ENCODE peak calls at places on chromosomes 13 and 19, in nine cellular contexts. O is tibial nerve, W is upper lobe of right lung, N is HCT116, L is mucosa of descending colon, H is BE2C, S is PC-9, Z is psoas muscle, P is left lung. M is an unnamed sample.

GRCh38 chr13:40910324-40911050 is 108.6 kb downstream of the ELF1 start:
- DNase-seq in O (no peak), W (no peak), N (no peak), L (no peak), H (no peak), S (no peak), Z (no peak), P (no peak), M (no peak)

GRCh38 chr13:42990147-42990990 is 1.7 kb downstream of the EPSTI1 start:
- DNase-seq in O (no peak), W (no peak), N (no peak), L (no peak), H (no peak), S (no peak), Z (no peak), P (no peak), M (no peak)

GRCh38 chr13:83024955-83025594 is 857.2 kb downstream of the SLITRK1 start:
- DNase-seq in O (no peak), W (no peak), N (no peak), L (no peak), H (peak), S (no peak), Z (no peak), P (peak), M (peak)

GRCh38 chr19:45568732-45569131 is 15.9 kb downstream of the OPA3 start:
- DNase-seq in O (no peak), W (no peak), N (peak), L (no peak), H (no peak), S (peak), Z (no peak), P (peak), M (no peak)

GRCh38 chr19:53977991-53978731 is 13.3 kb upstream of the CACNG6 start:
- DNase-seq in O (peak), W (no peak), N (peak), L (no peak), H (no peak), S (no peak), Z (peak), P (no peak), M (peak)

GRCh38 chr13:46359731-46360130 is 27.3 kb downstream of the RUBCNL start:
- DNase-seq in O (no peak), W (no peak), N (no peak), L (no peak), H (no peak), S (no peak), Z (no peak), P (no peak), M (peak)

GRCh38 chr13:46348976-46349375 is 38.1 kb downstream of the RUBCNL start:
- DNase-seq in O (no peak), W (no peak), N (no peak), L (no peak), H (no peak), S (no peak), Z (no peak), P (no peak), M (no peak)

GRCh38 chr13:97889803-97890202 is 63.7 kb upstream of the IPO5 start:
- DNase-seq in O (peak), W (no peak), N (no peak), L (no peak), H (no peak), S (no peak), Z (peak), P (no peak), M (no peak)

GRCh38 chr19:2306971-2307370 is 983 bp downstream of the LINGO3 start:
- DNase-seq in O (no peak), W (no peak), N (no peak), L (no peak), H (peak), S (no peak), Z (no peak), P (no peak), M (no peak)

GRCh38 chr19:42111811-42112210 is 20.4 kb downstream of the POU2F2 start:
- DNase-seq in O (no peak), W (no peak), N (no peak), L (no peak), H (no peak), S (no peak), Z (no peak), P (no peak), M (no peak)

GRCh38 chr19:41928221-41928683 is at the start of gene ERFL:
- DNase-seq in O (no peak), W (no peak), N (no peak), L (peak), H (no peak), S (no peak), Z (no peak), P (no peak), M (no peak)

GRCh38 chr19:40933025-40933424 is 51.0 kb upstream of the CYP2A7 start:
- DNase-seq in O (no peak), W (no peak), N (no peak), L (no peak), H (no peak), S (peak), Z (no peak), P (no peak), M (no peak)

GRCh38 chr19:38389957-38390924 is 1.7 kb downstream of the SPRED3 start:
- DNase-seq in O (no peak), W (no peak), N (no peak), L (no peak), H (no peak), S (no peak), Z (no peak), P (peak), M (no peak)

GRCh38 chr19:18304194-18304495 is 18.7 kb downstream of the LSM4 start:
- DNase-seq in O (no peak), W (no peak), N (no peak), L (peak), H (no peak), S (no peak), Z (peak), P (no peak), M (no peak)

GRCh38 chr19:1399079-1399478 is 2.3 kb downstream of the GAMT start:
- DNase-seq in O (no peak), W (no peak), N (no peak), L (no peak), H (no peak), S (no peak), Z (no peak), P (no peak), M (no peak)

GRCh38 chr19:32692727-32693061 is 1.1 kb downstream of the NUDT19 start:
- DNase-seq in O (no peak), W (no peak), N (no peak), L (no peak), H (no peak), S (no peak), Z (no peak), P (no peak), M (no peak)

GRCh38 chr13:110330491-110331001 is 23.5 kb downstream of the COL4A2 start:
- DNase-seq in O (no peak), W (no peak), N (no peak), L (no peak), H (no peak), S (no peak), Z (no peak), P (no peak), M (no peak)

GRCh38 chr19:14096272-14096992 is 5.9 kb upstream of the SAMD1 start:
- DNase-seq in O (no peak), W (no peak), N (no peak), L (no peak), H (no peak), S (no peak), Z (no peak), P (no peak), M (no peak)

DNA sequence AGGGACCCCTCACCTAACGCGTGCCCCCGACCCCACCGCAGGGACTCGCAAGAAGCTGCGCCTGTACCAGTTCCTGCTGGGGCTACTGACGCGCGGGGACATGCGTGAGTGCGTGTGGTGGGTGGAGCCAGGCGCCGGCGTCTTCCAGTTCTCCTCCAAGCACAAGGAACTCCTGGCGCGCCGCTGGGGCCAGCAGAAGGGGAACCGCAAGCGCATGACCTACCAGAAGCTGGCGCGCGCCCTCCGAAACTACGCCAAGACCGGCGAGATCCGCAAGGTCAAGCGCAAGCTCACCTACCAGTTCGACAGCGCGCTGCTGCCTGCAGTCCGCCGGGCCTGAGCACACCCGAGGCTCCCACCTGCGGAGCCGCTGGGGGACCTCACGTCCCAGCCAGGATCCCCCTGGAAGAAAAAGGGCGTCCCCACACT is 4.7 kb upstream of the MYBPC2 start:
- DNase-seq in O (peak), W (peak), N (no peak), L (peak), H (no peak), S (no peak), Z (peak), P (peak), M (no peak)
- H3K4me3 ChIP-seq in O (peak), W (peak), N (no peak), L (no peak), H (no peak), S (no peak), Z (peak), P (peak), M (peak)

GRCh38 chr19:56839665-56840451 is 668 bp downstream of the PEG3 start:
- DNase-seq in O (peak), W (peak), N (no peak), L (peak), H (peak), S (no peak), Z (peak), P (peak), M (peak)
- H3K4me3 ChIP-seq in O (peak), W (peak), N (no peak), L (no peak), H (peak), S (no peak), Z (peak), P (peak), M (no peak)

DNA sequence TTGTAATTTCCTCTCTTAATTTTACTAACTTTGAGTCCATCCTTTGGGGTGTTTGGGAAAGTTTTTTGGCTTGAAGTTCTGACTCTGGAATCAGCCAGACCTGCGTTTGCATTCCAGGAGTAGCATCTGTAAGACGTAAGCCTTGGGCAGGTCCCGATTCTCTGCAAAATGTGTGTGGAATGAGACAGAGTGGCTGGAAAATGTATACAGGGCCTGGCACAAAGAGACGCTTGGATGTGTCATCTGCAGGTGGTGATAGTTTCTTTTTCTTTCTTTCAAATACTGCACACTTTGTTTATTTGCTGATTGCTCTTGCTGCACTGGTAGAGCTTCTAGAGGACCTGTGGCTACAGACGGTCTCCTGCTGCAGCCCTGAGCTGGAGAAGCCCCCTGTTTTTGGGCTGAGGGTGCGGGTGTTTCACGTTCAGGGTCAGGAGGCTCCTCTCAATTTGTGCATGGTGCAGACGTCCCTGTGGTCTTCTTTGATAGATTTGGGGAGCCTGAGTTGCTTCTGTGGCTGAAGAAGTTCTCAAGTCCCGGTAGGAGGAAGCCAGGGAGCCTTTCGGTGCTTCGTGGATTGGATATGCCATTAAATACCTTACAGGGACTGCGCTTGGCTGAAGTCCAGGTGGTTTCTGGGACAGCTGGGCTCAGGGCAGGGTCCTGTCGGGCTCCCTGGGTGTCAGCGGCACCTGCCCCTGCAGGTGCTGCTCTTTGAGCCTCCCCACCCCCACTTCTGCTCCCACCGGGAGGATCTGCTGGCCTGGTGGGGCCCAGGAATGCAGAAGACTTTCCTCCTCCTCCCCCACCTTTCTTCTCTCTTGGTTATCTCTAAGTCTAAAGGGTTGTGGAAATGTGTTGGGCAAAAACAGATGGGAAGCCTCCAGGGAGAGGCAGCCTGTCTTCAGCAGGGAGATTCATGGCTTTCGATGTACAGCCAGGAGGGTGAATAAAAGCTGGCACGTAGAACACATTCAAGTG is 44.1 kb upstream of the GAS6 start:
- DNase-seq in O (no peak), W (no peak), N (no peak), L (no peak), H (no peak), S (no peak), Z (no peak), P (no peak), M (peak)
- H3K4me3 ChIP-seq in O (no peak), W (no peak), N (no peak), L (no peak), H (no peak), S (no peak), Z (no peak), P (no peak), M (no peak)

GRCh38 chr13:49630580-49630979 is 2.3 kb downstream of the ARL11 start:
- DNase-seq in O (no peak), W (no peak), N (no peak), L (no peak), H (no peak), S (no peak), Z (no peak), P (no peak), M (no peak)

GRCh38 chr13:49629196-49629938 is 1.1 kb downstream of the ARL11 start:
- DNase-seq in O (no peak), W (no peak), N (no peak), L (no peak), H (no peak), S (no peak), Z (no peak), P (no peak), M (no peak)

GRCh38 chr13:49625392-49626137 is 2.7 kb upstream of the ARL11 start:
- DNase-seq in O (no peak), W (peak), N (no peak), L (peak), H (no peak), S (peak), Z (peak), P (peak), M (no peak)

GRCh38 chr13:49629947-49630346 is 1.6 kb downstream of the ARL11 start:
- DNase-seq in O (no peak), W (no peak), N (no peak), L (no peak), H (no peak), S (no peak), Z (no peak), P (no peak), M (no peak)

GRCh38 chr13:49627831-49628652 is at the start of gene ARL11:
- DNase-seq in O (peak), W (peak), N (no peak), L (peak), H (peak), S (no peak), Z (peak), P (peak), M (no peak)
- H3K4me3 ChIP-seq in O (peak), W (peak), N (no peak), L (no peak), H (no peak), S (no peak), Z (peak), P (no peak), M (no peak)

DNA sequence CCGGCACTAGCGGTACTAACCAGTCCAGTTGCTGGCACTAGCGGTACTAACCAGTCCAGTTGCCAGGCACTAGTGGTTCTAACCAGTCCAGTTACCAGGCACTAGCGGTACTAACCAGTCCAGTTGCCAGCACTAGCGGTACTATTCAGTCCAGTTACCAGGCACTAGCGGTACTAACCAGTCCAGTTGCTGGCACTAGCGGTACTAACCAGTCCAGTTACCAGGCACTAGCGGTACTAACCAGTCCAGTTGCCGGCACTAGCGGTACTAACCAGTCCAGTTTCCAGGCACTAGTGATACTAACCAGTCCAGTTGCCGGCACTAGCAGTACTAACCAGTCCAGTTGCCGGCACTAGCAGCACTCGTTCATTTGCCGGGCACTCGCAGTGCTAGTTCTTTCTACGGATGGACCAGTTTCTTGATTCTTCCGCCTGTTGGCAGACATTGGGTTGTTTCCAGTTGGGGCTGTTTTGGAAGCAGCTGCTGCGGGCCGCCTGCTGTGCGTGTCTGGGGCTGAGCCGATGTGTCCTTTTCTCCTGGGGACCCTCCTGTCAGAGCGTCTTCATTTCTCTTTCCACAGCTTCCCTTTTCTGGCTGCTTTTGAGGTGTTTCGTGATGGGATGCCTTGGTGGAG is 123.4 kb upstream of the MCF2L start:
- DNase-seq in O (no peak), W (no peak), N (no peak), L (no peak), H (no peak), S (no peak), Z (no peak), P (no peak), M (no peak)
- H3K4me3 ChIP-seq in O (no peak), W (no peak), N (no peak), L (no peak), H (no peak), S (no peak), Z (no peak), P (no peak), M (no peak)

GRCh38 chr19:12093777-12094176 is 29.2 kb downstream of the ZNF844 start:
- DNase-seq in O (no peak), W (no peak), N (no peak), L (no peak), H (no peak), S (no peak), Z (no peak), P (no peak), M (no peak)
- H3K4me3 ChIP-seq in O (no peak), W (no peak), N (no peak), L (no peak), H (no peak), S (no peak), Z (no peak), P (no peak), M (no peak)

GRCh38 chr19:50659318-50660082 is 10.3 kb downstream of the C19orf81 start:
- DNase-seq in O (no peak), W (no peak), N (no peak), L (no peak), H (peak), S (no peak), Z (no peak), P (no peak), M (no peak)
- H3K4me3 ChIP-seq in O (no peak), W (peak), N (peak), L (no peak), H (peak), S (no peak), Z (no peak), P (no peak), M (peak)

M was measured in BJ.